ENCODE peak calls at places on chromosomes 5 and 9, in nine cellular contexts. D, G, X, N, Q, T, I, V and Z are unnamed samples.

GRCh38 chr9:90331826-90332575 is 310.6 kb downstream of the DIRAS2 start:
- DNase-seq in I (peak), Q (no peak), G (no peak), N (no peak), T (no peak), X (no peak), D (peak), V (no peak), Z (no peak)

GRCh38 chr5:173547579-173547978 is 68.9 kb downstream of the BOD1 start:
- DNase-seq in G (no peak), I (peak), D (no peak), V (no peak), T (no peak), Q (no peak), X (no peak), N (no peak), Z (peak)

GRCh38 chr5:962801-963200 is 45.8 kb upstream of the NKD2 start:
- DNase-seq in I (no peak), X (no peak), V (no peak), Q (no peak), G (no peak), N (no peak), T (no peak), D (no peak), Z (no peak)

GRCh38 chr5:151480859-151481258 is 33.5 kb downstream of the SLC36A1 start:
- DNase-seq in X (no peak), G (no peak), V (no peak), N (no peak), I (peak), T (no peak), Q (no peak), D (no peak), Z (no peak)

GRCh38 chr9:91312717-91313325 is 48.9 kb downstream of the AUH start:
- DNase-seq in N (no peak), Q (no peak), V (no peak), X (no peak), G (no peak), D (no peak), I (peak), T (no peak), Z (no peak)

GRCh38 chr9:122264360-122265264 is at the start of the genes MRRF and RBM18:
- DNase-seq in T (peak), G (peak), D (peak), V (peak), N (peak), X (peak), Q (peak), I (peak), Z (peak)

GRCh38 chr5:26024774-26025173 is 1013.6 kb downstream of the CDH9 start:
- DNase-seq in N (no peak), T (no peak), I (no peak), G (no peak), D (peak), V (no peak), X (no peak), Q (no peak), Z (no peak)

GRCh38 chr9:35603506-35603985 is 1.5 kb upstream of the TESK1 start:
- DNase-seq in X (no peak), D (no peak), N (no peak), Q (no peak), T (no peak), G (no peak), I (peak), V (no peak), Z (no peak)

GRCh38 chr9:130368631-130369103 is 76.1 kb upstream of the ASS1 start:
- DNase-seq in D (peak), V (no peak), I (peak), X (no peak), N (no peak), T (no peak), Q (no peak), G (no peak), Z (no peak)

GRCh38 chr5:134143431-134143830 is 28.9 kb downstream of the TCF7 start:
- DNase-seq in X (no peak), Q (no peak), I (no peak), V (no peak), G (peak), T (no peak), D (no peak), N (no peak), Z (no peak)

GRCh38 chr5:65329266-65329665 is 152.5 kb downstream of the ADAMTS6 start:
- DNase-seq in I (peak), D (no peak), V (no peak), N (no peak), G (no peak), X (no peak), Q (no peak), T (no peak), Z (no peak)

GRCh38 chr5:155886311-155887031 is 440.5 kb upstream of the SGCD start:
- DNase-seq in G (no peak), X (no peak), Q (no peak), I (no peak), N (no peak), D (no peak), T (no peak), V (no peak), Z (no peak)

GRCh38 chr5:69378376-69378775 is 8.8 kb downstream of the RAD17 start:
- DNase-seq in V (no peak), T (no peak), G (no peak), N (no peak), D (no peak), I (no peak), X (no peak), Q (no peak), Z (no peak)

GRCh38 chr9:127983847-127984289 is 3.1 kb upstream of the EEIG1 start:
- DNase-seq in D (no peak), T (peak), X (no peak), Q (no peak), V (peak), I (no peak), G (no peak), N (no peak), Z (peak)

GRCh38 chr9:88567870-88568269 is 32.9 kb downstream of the NXNL2 start:
- DNase-seq in T (no peak), N (no peak), X (no peak), D (no peak), G (no peak), V (no peak), I (no peak), Q (no peak), Z (peak)

GRCh38 chr5:102794677-102795331 is 39.7 kb downstream of the PAM start:
- DNase-seq in T (no peak), N (no peak), Q (no peak), D (no peak), X (no peak), V (no peak), G (no peak), I (no peak), Z (no peak)

GRCh38 chr5:139711852-139712171 is 63.7 kb downstream of the CXXC5 start:
- DNase-seq in X (no peak), G (no peak), D (no peak), Q (no peak), T (no peak), N (no peak), V (no peak), I (no peak), Z (no peak)

GRCh38 chr5:76622076-76622475 is 1.1 kb downstream of the F2RL2 start:
- DNase-seq in T (no peak), Q (no peak), I (no peak), X (no peak), D (no peak), G (no peak), V (no peak), N (no peak), Z (no peak)

DNA sequence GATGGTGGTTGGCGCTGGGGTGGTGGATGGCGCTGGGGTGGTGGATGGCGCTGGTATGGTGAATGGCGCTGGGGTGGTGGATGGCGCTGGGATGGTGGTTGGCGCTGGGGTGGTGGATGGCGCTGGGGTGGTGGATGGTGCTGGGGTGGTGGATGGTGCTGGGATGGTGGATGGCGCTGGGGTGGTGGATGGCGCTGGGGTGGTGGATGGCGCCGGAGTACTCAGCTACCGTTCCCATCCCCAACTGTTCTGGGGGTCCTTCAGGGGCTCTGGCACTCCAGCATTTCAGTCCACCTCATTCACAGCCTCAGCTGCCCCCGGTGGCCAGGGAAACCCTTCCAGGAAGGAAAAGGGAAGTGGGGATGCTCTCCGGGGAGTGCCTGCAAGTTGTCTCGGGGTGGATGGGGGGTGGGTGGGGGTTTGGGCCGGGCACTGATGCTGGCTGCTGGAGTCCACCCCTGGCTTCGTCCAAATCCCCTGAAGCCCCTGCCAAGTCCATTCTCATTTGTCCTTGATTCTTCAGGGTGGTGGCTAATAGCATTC is 147.3 kb upstream of the COL5A1 start:
- DNase-seq in D (no peak), Q (no peak), T (no peak), X (no peak), G (no peak), I (no peak), N (no peak), V (peak), Z (no peak)
- TF ChIP-seq CTCF in D (no peak), Q (no peak), T (no peak), X (no peak), G (no peak), I (no peak), N (no peak), V (no peak), Z (no peak)

GRCh38 chr9:137160716-137161557 is 8.9 kb downstream of the LRRC26 start:
- DNase-seq in I (no peak), T (no peak), X (no peak), G (no peak), D (no peak), Q (no peak), N (no peak), V (no peak), Z (no peak)
- TF ChIP-seq CTCF in I (no peak), T (no peak), X (no peak), G (no peak), D (no peak), Q (no peak), N (no peak), V (no peak), Z (no peak)

GRCh38 chr5:179879690-179880010 is 21.0 kb upstream of the MRNIP start:
- DNase-seq in N (no peak), X (no peak), T (no peak), D (no peak), I (no peak), V (peak), G (no peak), Q (no peak), Z (no peak)

GRCh38 chr5:179882338-179882737 is 23.7 kb upstream of the MRNIP start:
- DNase-seq in T (no peak), X (no peak), I (no peak), Q (no peak), D (no peak), G (no peak), V (no peak), N (no peak), Z (no peak)

GRCh38 chr5:179880066-179880650 is 21.5 kb upstream of the MRNIP start:
- DNase-seq in X (no peak), G (no peak), D (no peak), V (peak), I (no peak), N (no peak), T (no peak), Q (no peak), Z (no peak)

GRCh38 chr5:179879003-179879689 is 20.5 kb upstream of the MRNIP start:
- DNase-seq in G (no peak), V (peak), D (no peak), Q (no peak), T (no peak), X (no peak), I (no peak), N (no peak), Z (no peak)

DNA sequence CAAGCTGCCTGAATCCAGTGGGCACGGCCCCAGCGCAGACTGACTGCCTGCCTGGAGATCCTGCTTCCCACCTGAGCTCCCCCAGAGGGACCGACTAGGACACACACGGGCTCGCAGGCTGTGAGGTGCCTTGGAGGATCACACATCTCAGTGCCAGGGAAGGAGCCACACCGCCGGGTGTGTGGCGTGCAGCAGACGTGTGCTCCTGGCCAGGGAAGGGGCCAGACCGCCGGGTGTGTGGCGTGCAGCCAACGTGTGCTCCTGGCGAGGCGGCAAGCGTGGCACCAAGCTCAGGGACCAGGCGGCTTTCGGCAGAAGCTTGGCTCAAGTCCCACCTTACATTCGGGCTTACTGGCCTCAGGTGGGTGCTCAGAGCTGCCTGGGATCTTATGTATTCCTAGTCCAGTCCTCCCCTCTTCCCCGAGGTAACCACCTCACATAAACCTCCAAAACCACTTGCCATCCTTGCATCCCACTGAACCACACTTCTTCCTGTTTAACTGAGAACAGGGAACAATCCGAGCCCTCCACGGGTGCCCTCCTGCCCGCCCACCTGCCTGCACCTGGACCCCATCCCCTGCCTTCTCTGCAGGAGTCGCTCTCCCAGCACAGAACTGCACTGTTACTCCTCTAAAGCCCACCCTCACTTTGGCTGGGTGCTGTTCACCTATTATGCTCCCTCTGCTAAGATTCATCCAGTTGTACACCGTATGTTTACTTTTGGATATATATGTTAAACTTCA is 22.4 kb upstream of the MRNIP start:
- DNase-seq in I (no peak), G (no peak), V (peak), T (no peak), N (no peak), X (no peak), D (no peak), Q (no peak), Z (no peak)
- TF ChIP-seq CTCF in I (no peak), G (no peak), V (no peak), T (no peak), N (no peak), X (no peak), D (no peak), Q (no peak), Z (no peak)

DNA sequence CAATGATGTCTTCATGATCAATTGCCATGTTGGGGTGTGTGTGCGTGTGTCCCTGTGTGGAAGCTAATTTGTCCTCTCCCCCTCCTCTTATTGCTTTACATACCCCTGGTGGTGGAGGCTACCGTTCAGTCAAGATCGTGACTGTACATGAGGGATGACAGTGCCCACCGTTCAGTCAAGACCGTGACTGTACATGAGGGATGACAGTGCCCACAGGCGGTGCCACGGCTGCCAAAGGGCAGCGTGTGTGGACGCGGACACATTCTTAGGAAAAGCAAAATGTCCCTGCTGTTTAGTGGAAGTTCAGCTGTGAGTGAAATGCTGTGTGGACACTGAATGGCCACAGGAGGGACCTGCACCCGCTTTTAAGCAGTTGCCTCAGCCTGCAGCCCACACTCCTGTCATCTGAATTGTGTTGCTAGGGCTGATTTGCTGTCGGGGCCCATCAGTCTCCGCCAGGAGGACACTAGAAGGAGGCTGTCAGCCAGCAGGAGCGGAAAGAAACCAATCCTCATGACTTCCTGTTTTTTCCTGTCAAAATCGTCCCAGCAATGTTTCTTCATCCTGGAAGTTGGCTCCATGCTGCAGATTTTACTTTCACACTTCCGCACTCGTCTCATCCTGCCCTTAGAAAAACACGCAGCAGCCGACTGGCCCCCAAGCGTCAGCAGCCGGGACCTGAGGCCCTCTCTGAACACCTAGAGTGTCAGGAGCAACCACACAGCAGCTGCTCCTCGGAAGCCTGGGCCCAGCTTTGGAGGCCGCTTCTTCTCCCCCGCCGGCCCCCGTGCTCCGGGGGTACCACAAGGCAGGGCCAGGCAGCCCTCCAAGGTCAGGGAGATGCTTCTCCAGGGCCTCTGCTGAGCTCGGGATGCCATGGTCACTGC is 9.1 kb downstream of the OR2V1 start:
- DNase-seq in G (no peak), I (no peak), Q (no peak), X (no peak), D (peak), N (no peak), V (no peak), T (no peak), Z (no peak)
- TF ChIP-seq CTCF in G (no peak), I (no peak), Q (no peak), X (no peak), D (no peak), N (no peak), V (no peak), T (no peak), Z (no peak)

GRCh38 chr9:77455312-77455927 is 192.7 kb downstream of the GNA14 start:
- DNase-seq in N (no peak), D (peak), X (no peak), G (no peak), V (no peak), Q (no peak), I (no peak), T (peak), Z (no peak)
- TF ChIP-seq CTCF in N (peak), D (peak), X (no peak), G (peak), V (peak), Q (peak), I (peak), T (peak), Z (peak)

GRCh38 chr9:2872307-2872940 is 28.5 kb upstream of the PUM3 start:
- DNase-seq in D (peak), I (peak), T (no peak), G (no peak), X (no peak), Q (no peak), V (no peak), N (no peak), Z (no peak)
- TF ChIP-seq CTCF in D (peak), I (no peak), T (no peak), G (no peak), X (no peak), Q (peak), V (no peak), N (peak), Z (peak)

GRCh38 chr9:68507098-68507795 is 33.4 kb downstream of the TMEM252 start:
- DNase-seq in Q (no peak), T (no peak), G (no peak), N (no peak), X (no peak), D (peak), I (no peak), V (peak), Z (peak)
- TF ChIP-seq CTCF in Q (peak), T (peak), G (peak), N (no peak), X (peak), D (peak), I (peak), V (peak), Z (peak)

GRCh38 chr9:79955300-79955699 is 383.5 kb downstream of the TLE4 start:
- DNase-seq in D (no peak), Q (no peak), X (no peak), T (no peak), G (no peak), I (no peak), N (no peak), V (no peak), Z (no peak)
- TF ChIP-seq CTCF in D (no peak), Q (peak), X (no peak), T (peak), G (no peak), I (peak), N (no peak), V (peak), Z (peak)

GRCh38 chr9:83920942-83921707 is at the start of gene KIF27:
- DNase-seq in T (peak), I (peak), V (peak), G (peak), D (peak), N (peak), Q (peak), X (peak), Z (peak)

GRCh38 chr9:83919111-83919510 is 2.1 kb downstream of the KIF27 start:
- DNase-seq in I (no peak), G (no peak), D (no peak), X (no peak), N (no peak), V (no peak), T (no peak), Q (no peak), Z (no peak)

DNA sequence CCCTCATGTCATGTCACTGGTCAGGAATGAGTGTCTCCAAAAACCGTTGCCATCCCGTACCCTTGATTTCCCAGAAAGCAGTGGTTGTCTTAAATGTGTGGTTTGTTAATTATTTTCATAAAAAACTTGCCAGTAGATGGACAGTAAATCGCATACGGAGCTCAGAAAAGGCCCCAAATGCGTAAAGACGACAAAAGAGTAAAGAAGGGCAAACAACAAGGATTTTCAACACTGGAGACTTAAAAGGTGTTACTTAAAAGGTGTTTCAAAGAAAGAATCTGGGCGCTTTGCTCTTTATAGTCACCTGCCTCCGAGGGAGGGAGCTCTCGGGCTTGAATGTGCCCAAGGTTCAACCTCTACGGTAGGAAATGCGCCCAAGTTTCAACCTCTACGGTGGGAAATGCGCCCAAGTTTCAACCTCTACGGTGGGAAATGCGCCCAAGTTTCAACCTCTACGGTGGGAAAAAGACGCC is 727 bp downstream of the KIF27 start:
- DNase-seq in Q (no peak), I (peak), X (no peak), T (peak), V (peak), N (no peak), G (no peak), D (no peak), Z (peak)
- TF ChIP-seq CTCF in Q (peak), I (peak), X (no peak), T (no peak), V (no peak), N (no peak), G (no peak), D (peak), Z (peak)